ENCODE peak calls at places on chromosomes 11 and 22, in ten cellular contexts. One of them, this sample, is unnamed.

GRCh38 chr11:61290905-61291690 is 4.0 kb downstream of the VWCE start:
- DNase-seq in hepatocyte: no peak
- DNase-seq in Peyer's patch: no peak
- DNase-seq in fibroblast of pulmonary artery: no peak
- DNase-seq in WTC11: peak; percentile 48
- DNase-seq in H1: peak; percentile 65
- DNase-seq in osteocyte: no peak
- DNase-seq in A549: no peak
- DNase-seq in thoracic aorta: no peak
- DNase-seq in upper lobe of right lung: no peak
- DNase-seq in this sample: no peak

GRCh38 chr22:22526125-22526912 is 6.2 kb upstream of the ZNF280A start:
- DNase-seq in thoracic aorta: no peak
- DNase-seq in Peyer's patch: no peak
- DNase-seq in fibroblast of pulmonary artery: no peak
- DNase-seq in upper lobe of right lung: no peak
- DNase-seq in H1: no peak
- DNase-seq in WTC11: no peak
- DNase-seq in hepatocyte: no peak
- DNase-seq in osteocyte: no peak
- DNase-seq in A549: no peak
- DNase-seq in this sample: no peak

GRCh38 chr11:73260127-73260457 is 12.0 kb upstream of the P2RY6 start:
- DNase-seq in A549: no peak
- DNase-seq in H1: no peak
- DNase-seq in hepatocyte: no peak
- DNase-seq in upper lobe of right lung: peak; percentile 18
- DNase-seq in Peyer's patch: no peak
- DNase-seq in WTC11: no peak
- DNase-seq in fibroblast of pulmonary artery: no peak
- DNase-seq in osteocyte: peak; percentile 74
- DNase-seq in thoracic aorta: no peak
- DNase-seq in this sample: no peak

GRCh38 chr11:103619480-103619879 is 417.0 kb upstream of the DDI1 start:
- DNase-seq in WTC11: no peak
- DNase-seq in H1: no peak
- DNase-seq in thoracic aorta: no peak
- DNase-seq in fibroblast of pulmonary artery: peak; percentile 39
- DNase-seq in hepatocyte: peak; percentile 11
- DNase-seq in osteocyte: no peak
- DNase-seq in upper lobe of right lung: no peak
- DNase-seq in Peyer's patch: no peak
- DNase-seq in A549: no peak
- DNase-seq in this sample: no peak

GRCh38 chr22:42649261-42650056 is at the start of gene CYB5R3:
- DNase-seq in H1: peak; percentile 90
- DNase-seq in hepatocyte: peak; percentile 93
- DNase-seq in osteocyte: peak; percentile 94
- DNase-seq in WTC11: peak; percentile 87
- DNase-seq in Peyer's patch: peak; percentile 91
- DNase-seq in A549: peak; percentile 65
- DNase-seq in upper lobe of right lung: peak; percentile 93
- DNase-seq in fibroblast of pulmonary artery: peak; percentile 82
- DNase-seq in thoracic aorta: no peak
- DNase-seq in this sample: peak; percentile 74

GRCh38 chr11:65423516-65424199 is 1.1 kb downstream of the NEAT1 start:
- DNase-seq in thoracic aorta: no peak
- DNase-seq in fibroblast of pulmonary artery: no peak
- DNase-seq in osteocyte: peak; percentile 74
- DNase-seq in hepatocyte: no peak
- DNase-seq in upper lobe of right lung: peak; percentile 69
- DNase-seq in A549: no peak
- DNase-seq in WTC11: no peak
- DNase-seq in Peyer's patch: peak; percentile 66
- DNase-seq in H1: no peak
- DNase-seq in this sample: no peak

GRCh38 chr11:419248-420005 is 4.6 kb upstream of the SIGIRR start:
- DNase-seq in hepatocyte: no peak
- DNase-seq in fibroblast of pulmonary artery: no peak
- DNase-seq in H1: peak; percentile 44
- DNase-seq in upper lobe of right lung: no peak
- DNase-seq in thoracic aorta: no peak
- DNase-seq in WTC11: peak; percentile 10
- DNase-seq in osteocyte: no peak
- DNase-seq in Peyer's patch: no peak
- DNase-seq in A549: no peak
- DNase-seq in this sample: no peak

GRCh38 chr11:128463386-128463829 is 124.0 kb downstream of the ETS1 start:
- DNase-seq in thoracic aorta: peak; percentile 50
- DNase-seq in upper lobe of right lung: no peak
- DNase-seq in WTC11: no peak
- DNase-seq in H1: no peak
- DNase-seq in osteocyte: no peak
- DNase-seq in Peyer's patch: no peak
- DNase-seq in A549: no peak
- DNase-seq in hepatocyte: peak; percentile 66
- DNase-seq in fibroblast of pulmonary artery: peak; percentile 97
- DNase-seq in this sample: no peak

GRCh38 chr22:35756722-35757121 is 39.0 kb downstream of the APOL5 start:
- DNase-seq in upper lobe of right lung: no peak
- DNase-seq in hepatocyte: no peak
- DNase-seq in H1: no peak
- DNase-seq in thoracic aorta: no peak
- DNase-seq in Peyer's patch: no peak
- DNase-seq in fibroblast of pulmonary artery: no peak
- DNase-seq in WTC11: no peak
- DNase-seq in A549: no peak
- DNase-seq in osteocyte: no peak
- DNase-seq in this sample: no peak

GRCh38 chr11:61173456-61173855 is 12.2 kb upstream of the VPS37C start:
- DNase-seq in osteocyte: no peak
- DNase-seq in WTC11: no peak
- DNase-seq in thoracic aorta: no peak
- DNase-seq in Peyer's patch: no peak
- DNase-seq in H1: no peak
- DNase-seq in upper lobe of right lung: no peak
- DNase-seq in fibroblast of pulmonary artery: peak; percentile 31
- DNase-seq in hepatocyte: no peak
- DNase-seq in A549: no peak
- DNase-seq in this sample: no peak

GRCh38 chr11:120153221-120153620 is 15.3 kb upstream of the TRIM29 start:
- DNase-seq in thoracic aorta: no peak
- DNase-seq in fibroblast of pulmonary artery: no peak
- DNase-seq in hepatocyte: no peak
- DNase-seq in A549: no peak
- DNase-seq in upper lobe of right lung: no peak
- DNase-seq in Peyer's patch: no peak
- DNase-seq in WTC11: no peak
- DNase-seq in H1: no peak
- DNase-seq in osteocyte: no peak
- DNase-seq in this sample: no peak

GRCh38 chr22:48897959-48898358 is 929.7 kb downstream of the BRD1 start:
- DNase-seq in WTC11: no peak
- DNase-seq in Peyer's patch: no peak
- DNase-seq in hepatocyte: no peak
- DNase-seq in fibroblast of pulmonary artery: no peak
- DNase-seq in upper lobe of right lung: peak; percentile 42
- DNase-seq in A549: no peak
- DNase-seq in thoracic aorta: no peak
- DNase-seq in H1: no peak
- DNase-seq in osteocyte: peak; percentile 81
- DNase-seq in this sample: no peak

GRCh38 chr11:64858467-64859401 is 14.3 kb upstream of the CDC42BPG start:
- DNase-seq in Peyer's patch: no peak
- DNase-seq in WTC11: no peak
- DNase-seq in osteocyte: no peak
- DNase-seq in fibroblast of pulmonary artery: no peak
- DNase-seq in hepatocyte: no peak
- DNase-seq in H1: no peak
- DNase-seq in thoracic aorta: no peak
- DNase-seq in upper lobe of right lung: no peak
- DNase-seq in A549: no peak
- DNase-seq in this sample: peak; percentile 87

GRCh38 chr22:37186228-37186996 is 1.6 kb downstream of the C1QTNF6 start:
- DNase-seq in thoracic aorta: no peak
- DNase-seq in upper lobe of right lung: peak; percentile 42
- DNase-seq in osteocyte: no peak
- DNase-seq in H1: peak; percentile 68
- DNase-seq in A549: peak; percentile 78
- DNase-seq in hepatocyte: no peak
- DNase-seq in WTC11: no peak
- DNase-seq in fibroblast of pulmonary artery: peak; percentile 94
- DNase-seq in Peyer's patch: peak; percentile 47
- DNase-seq in this sample: peak; percentile 29

DNA sequence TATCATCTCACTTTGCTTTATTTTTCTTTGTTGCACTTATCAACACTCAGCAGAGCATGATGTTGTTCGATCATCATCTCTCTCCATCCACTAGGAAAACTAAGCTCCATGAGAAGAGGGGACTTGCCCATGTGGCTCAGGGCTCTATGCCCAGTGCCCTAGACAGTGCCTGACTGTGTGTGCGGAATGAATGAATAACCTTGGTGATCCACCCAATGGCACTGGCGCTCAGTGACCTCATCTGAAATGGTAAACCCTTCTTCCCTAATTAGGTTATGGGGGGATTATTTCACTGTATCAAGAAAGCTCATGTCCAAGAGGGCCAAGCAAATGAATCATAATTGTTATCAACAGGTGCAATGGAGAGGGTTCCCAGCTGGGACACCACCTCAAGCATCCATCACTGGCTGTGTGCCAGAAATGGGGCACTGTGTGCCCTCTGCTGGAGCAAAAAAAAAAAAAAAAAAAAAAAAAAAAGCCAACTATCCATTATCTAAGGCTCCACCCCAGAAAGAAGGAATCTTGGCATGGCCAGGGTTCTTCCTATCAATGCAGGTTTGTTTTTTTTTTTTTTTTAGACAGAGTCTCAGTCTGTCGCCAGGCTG is 172.6 kb downstream of the LARGE1 start:
- DNase-seq in thoracic aorta: no peak
- DNase-seq in A549: no peak
- DNase-seq in fibroblast of pulmonary artery: no peak
- DNase-seq in osteocyte: no peak
- DNase-seq in H1: no peak
- DNase-seq in WTC11: no peak
- DNase-seq in upper lobe of right lung: no peak
- DNase-seq in hepatocyte: no peak
- DNase-seq in Peyer's patch: peak; percentile 65
- DNase-seq in this sample: no peak
- TF ChIP-seq CTCF in thoracic aorta: no peak
- TF ChIP-seq CTCF in A549: no peak
- TF ChIP-seq CTCF in fibroblast of pulmonary artery: no peak
- TF ChIP-seq CTCF in osteocyte: no peak
- TF ChIP-seq CTCF in H1: no peak
- TF ChIP-seq CTCF in WTC11: no peak
- TF ChIP-seq CTCF in upper lobe of right lung: no peak
- TF ChIP-seq CTCF in hepatocyte: no peak
- TF ChIP-seq CTCF in Peyer's patch: no peak
- TF ChIP-seq CTCF in this sample: no peak

DNA sequence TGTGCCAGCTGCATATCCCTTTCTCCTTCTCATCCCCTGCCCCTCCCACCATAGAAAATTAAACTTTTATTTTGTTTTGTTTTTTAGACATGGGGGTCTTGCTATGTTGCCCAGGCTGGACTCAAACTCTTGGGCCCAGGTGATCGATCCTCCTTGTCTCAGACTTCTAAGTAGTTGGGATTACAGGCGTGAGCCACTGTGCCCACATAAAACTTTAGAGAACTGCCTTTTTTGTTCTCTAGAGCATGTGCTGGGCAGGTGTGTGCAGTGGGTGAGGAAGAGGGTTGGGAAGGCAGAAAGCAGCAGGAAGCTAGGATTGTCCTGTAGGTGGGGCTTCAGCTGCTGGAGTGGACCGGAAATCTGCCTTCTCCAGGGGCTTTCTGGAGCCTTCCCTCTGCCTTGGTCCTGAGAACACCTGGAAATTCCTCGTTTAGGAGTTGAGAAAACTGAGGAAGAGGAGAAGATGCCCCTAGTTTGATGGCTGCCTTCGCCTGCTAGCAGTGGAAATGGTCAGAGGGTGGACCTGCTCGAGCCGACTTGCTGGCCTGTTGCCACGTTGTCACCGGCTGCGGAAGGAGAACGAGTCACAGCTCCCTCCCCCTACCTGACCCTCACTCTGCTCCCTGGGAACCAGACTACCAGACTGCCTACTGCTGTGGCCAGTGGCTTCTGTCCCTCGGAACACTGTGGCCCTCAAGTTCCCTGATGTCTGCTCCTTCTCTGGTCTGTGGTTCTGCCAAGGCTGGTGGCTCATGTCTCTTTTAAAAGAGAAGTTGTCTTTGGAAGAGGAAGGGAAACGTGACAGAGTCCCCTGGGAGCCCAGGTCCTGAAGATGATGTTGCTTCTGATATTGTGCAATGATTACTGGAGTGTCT is 4.0 kb downstream of the ST14 start:
- DNase-seq in osteocyte: no peak
- DNase-seq in hepatocyte: no peak
- DNase-seq in thoracic aorta: no peak
- DNase-seq in H1: no peak
- DNase-seq in WTC11: no peak
- DNase-seq in A549: no peak
- DNase-seq in fibroblast of pulmonary artery: no peak
- DNase-seq in Peyer's patch: no peak
- DNase-seq in upper lobe of right lung: no peak
- DNase-seq in this sample: peak; percentile 67
- TF ChIP-seq CTCF in osteocyte: no peak
- TF ChIP-seq CTCF in hepatocyte: peak; percentile 18
- TF ChIP-seq CTCF in thoracic aorta: no peak
- TF ChIP-seq CTCF in H1: peak; percentile 9
- TF ChIP-seq CTCF in WTC11: no peak
- TF ChIP-seq CTCF in A549: no peak
- TF ChIP-seq CTCF in fibroblast of pulmonary artery: no peak
- TF ChIP-seq CTCF in Peyer's patch: peak; percentile 39
- TF ChIP-seq CTCF in upper lobe of right lung: no peak
- TF ChIP-seq CTCF in this sample: no peak

GRCh38 chr11:45266693-45267451 is 19.3 kb downstream of the SYT13 start:
- DNase-seq in H1: peak; percentile 97
- DNase-seq in osteocyte: no peak
- DNase-seq in Peyer's patch: peak; percentile 87
- DNase-seq in upper lobe of right lung: no peak
- DNase-seq in WTC11: peak; percentile 86
- DNase-seq in A549: no peak
- DNase-seq in fibroblast of pulmonary artery: no peak
- DNase-seq in hepatocyte: peak; percentile 45
- DNase-seq in thoracic aorta: no peak
- DNase-seq in this sample: no peak
- TF ChIP-seq CTCF in H1: peak; percentile 84
- TF ChIP-seq CTCF in osteocyte: peak; percentile 33
- TF ChIP-seq CTCF in Peyer's patch: peak; percentile 74
- TF ChIP-seq CTCF in upper lobe of right lung: peak; percentile 30
- TF ChIP-seq CTCF in WTC11: peak; percentile 87
- TF ChIP-seq CTCF in A549: peak; percentile 50
- TF ChIP-seq CTCF in fibroblast of pulmonary artery: peak; percentile 17
- TF ChIP-seq CTCF in hepatocyte: peak; percentile 27
- TF ChIP-seq CTCF in thoracic aorta: no peak
- TF ChIP-seq CTCF in this sample: peak; percentile 44

DNA sequence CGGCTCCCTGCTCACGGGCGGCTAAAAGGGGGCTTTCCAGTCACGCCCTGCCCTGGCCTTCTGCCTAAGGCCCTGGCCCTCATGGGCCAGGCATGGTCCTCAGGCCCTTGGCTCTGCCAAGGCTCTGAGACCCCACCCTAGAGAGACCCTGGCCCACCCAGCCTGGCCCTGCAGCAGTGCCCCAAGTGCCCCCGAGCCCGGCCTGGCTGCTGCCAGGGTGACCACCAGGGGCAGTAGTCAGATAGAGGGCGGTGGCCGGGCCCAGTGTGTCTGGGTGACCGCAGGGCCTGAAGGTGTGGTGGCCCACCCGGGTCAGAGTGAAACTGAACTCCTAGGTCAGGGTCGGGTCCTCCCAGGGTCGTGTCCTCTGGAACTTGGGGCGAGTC is 29.4 kb upstream of the CCDC188 start:
- DNase-seq in Peyer's patch: no peak
- DNase-seq in hepatocyte: no peak
- DNase-seq in H1: no peak
- DNase-seq in fibroblast of pulmonary artery: no peak
- DNase-seq in osteocyte: no peak
- DNase-seq in upper lobe of right lung: no peak
- DNase-seq in thoracic aorta: no peak
- DNase-seq in A549: no peak
- DNase-seq in WTC11: peak; percentile 44
- DNase-seq in this sample: no peak
- TF ChIP-seq CTCF in Peyer's patch: no peak
- TF ChIP-seq CTCF in hepatocyte: peak; percentile 24
- TF ChIP-seq CTCF in H1: peak; percentile 53
- TF ChIP-seq CTCF in fibroblast of pulmonary artery: peak; percentile 4
- TF ChIP-seq CTCF in osteocyte: peak; percentile 35
- TF ChIP-seq CTCF in upper lobe of right lung: no peak
- TF ChIP-seq CTCF in thoracic aorta: peak; percentile 13
- TF ChIP-seq CTCF in A549: no peak
- TF ChIP-seq CTCF in WTC11: peak; percentile 21
- TF ChIP-seq CTCF in this sample: no peak

This sample was measured in CD14-positive monocyte.